ENCODE peak calls at places on chromosomes 3 and 15, in ten cellular contexts. L is breast epithelium; E is A549; Y is ovary; Q is tibial artery; K is GM12865; W is MM.1S; G is HFF-Myc; N is activated B cell treated with CpG ODN at 0.5 μM for 24 hours; A is CD8-positive, alpha-beta T cell. I is an unnamed sample.

GRCh38 chr3:194046995-194047681 is 88.8 kb upstream of the HES1 start:
- DNase-seq in N (no peak), G (no peak), E (no peak), L (no peak), K (peak; percentile 23), Y (no peak), W (peak; percentile 83), Q (no peak), A (no peak), I (no peak)

GRCh38 chr3:134822065-134822464 is 27.0 kb downstream of the EPHB1 start:
- DNase-seq in N (no peak), K (no peak), E (no peak), Q (no peak), Y (no peak), A (no peak), G (no peak), W (no peak), L (no peak), I (no peak)

GRCh38 chr3:176590722-176591121 is 606.6 kb downstream of the TBL1XR1 start:
- DNase-seq in K (no peak), G (no peak), Q (no peak), L (no peak), A (no peak), Y (no peak), E (no peak), W (no peak), N (no peak), I (no peak)

GRCh38 chr3:39216176-39216790 is 23.9 kb upstream of the XIRP1 start:
- DNase-seq in Y (no peak), G (no peak), K (peak; percentile 82), E (no peak), Q (no peak), L (no peak), A (no peak), N (no peak), W (peak; percentile 96), I (no peak)

GRCh38 chr3:174949523-174949922 is 90.4 kb downstream of the NAALADL2 start:
- DNase-seq in N (no peak), L (no peak), K (no peak), A (no peak), Y (no peak), G (peak; percentile 47), E (peak; percentile 43), W (no peak), Q (no peak), I (no peak)

GRCh38 chr3:132867526-132867925 is 145.3 kb upstream of the NPHP3 start:
- DNase-seq in G (no peak), Y (no peak), W (no peak), K (no peak), N (no peak), A (no peak), Q (no peak), E (no peak), L (no peak), I (no peak)

GRCh38 chr15:35078221-35078915 is 6.7 kb downstream of the NANOGP8 start:
- DNase-seq in W (peak; percentile 70), Q (no peak), N (no peak), A (no peak), G (peak; percentile 21), L (no peak), E (peak; percentile 75), K (peak; percentile 87), Y (no peak), I (peak; percentile 51)

GRCh38 chr15:57377478-57377847 is 1.2 kb downstream of the CGNL1 start:
- DNase-seq in Q (no peak), Y (no peak), E (peak; percentile 47), L (no peak), K (no peak), W (no peak), A (no peak), G (no peak), N (no peak), I (no peak)

GRCh38 chr3:71304684-71305083 is 278.8 kb downstream of the FOXP1 start:
- DNase-seq in G (no peak), N (no peak), Y (peak; percentile 32), K (no peak), L (no peak), E (no peak), W (no peak), A (peak; percentile 44), Q (no peak), I (no peak)

GRCh38 chr3:66722675-66723074 is 221.9 kb upstream of the LRIG1 start:
- DNase-seq in E (peak; percentile 1), W (no peak), N (no peak), A (no peak), K (no peak), G (peak; percentile 67), Q (peak; percentile 80), Y (peak; percentile 70), L (no peak), I (no peak)

GRCh38 chr15:83092309-83092976 is 15.0 kb upstream of the TM6SF1 start:
- DNase-seq in N (no peak), G (no peak), Y (no peak), Q (peak; percentile 75), L (no peak), K (peak; percentile 49), W (no peak), E (no peak), A (no peak), I (peak; percentile 58)

GRCh38 chr3:105731686-105732085 is 137.1 kb downstream of the CBLB start:
- DNase-seq in G (no peak), K (no peak), A (no peak), E (no peak), L (no peak), Q (no peak), Y (no peak), N (no peak), W (no peak), I (no peak)

GRCh38 chr3:171833006-171833405 is 10.1 kb upstream of the TMEM212 start:
- DNase-seq in W (no peak), Q (no peak), K (no peak), E (no peak), L (no peak), A (no peak), N (no peak), Y (no peak), G (no peak), I (no peak)

GRCh38 chr3:2851835-2852234 is 258.3 kb downstream of the IL5RA start:
- DNase-seq in Q (no peak), A (no peak), K (no peak), E (no peak), G (no peak), L (no peak), Y (no peak), N (no peak), W (no peak), I (no peak)

GRCh38 chr3:170642882-170643601 is 57.2 kb upstream of the SLC7A14 start:
- DNase-seq in G (no peak), N (no peak), E (no peak), Q (no peak), L (no peak), W (no peak), A (no peak), K (no peak), Y (no peak), I (no peak)

GRCh38 chr3:136276049-136276755 is 26.1 kb downstream of the PCCB start:
- DNase-seq in G (no peak), A (no peak), E (no peak), W (no peak), Q (no peak), N (no peak), K (no peak), L (no peak), Y (no peak), I (no peak)
- TF ChIP-seq CTCF in G (peak; percentile 14), A (no peak), E (no peak), W (peak; percentile 7), Q (no peak), N (no peak), K (no peak), L (no peak), Y (no peak), I (no peak)

GRCh38 chr3:142888484-142889262 is at the start of gene PCOLCE2:
- DNase-seq in E (peak; percentile 57), G (no peak), Q (peak; percentile 70), L (no peak), N (peak; percentile 17), W (peak; percentile 23), K (peak; percentile 13), Y (peak; percentile 31), A (no peak), I (peak; percentile 43)
- TF ChIP-seq CTCF in E (no peak), G (no peak), Q (no peak), L (no peak), N (no peak), W (no peak), K (no peak), Y (no peak), A (no peak), I (no peak)

DNA sequence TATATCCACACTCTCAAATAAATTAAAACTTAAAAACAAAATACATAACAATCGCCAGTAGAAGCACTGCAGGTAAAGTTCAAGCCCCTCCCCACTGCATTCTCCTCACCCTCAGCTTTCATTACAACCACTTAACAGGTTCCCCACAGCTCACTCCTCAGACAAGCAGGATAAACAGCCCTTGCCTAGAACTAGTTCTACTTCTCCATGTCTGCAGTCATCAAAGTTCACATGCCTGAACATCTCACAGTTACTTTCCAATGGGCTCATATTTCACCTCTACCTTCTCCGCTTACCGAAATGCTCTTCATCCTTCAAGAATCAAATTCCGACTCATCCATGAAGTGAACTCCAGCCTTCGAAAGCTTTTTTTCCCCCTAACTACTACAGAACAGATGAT is 4.1 kb downstream of the YEATS2 start:
- DNase-seq in G (no peak), K (no peak), Y (no peak), W (no peak), N (no peak), L (no peak), Q (no peak), A (no peak), E (no peak), I (no peak)
- TF ChIP-seq CTCF in G (no peak), K (no peak), Y (no peak), W (no peak), N (no peak), L (no peak), Q (no peak), A (no peak), E (no peak), I (no peak)

GRCh38 chr15:99386429-99386828 is 135.1 kb downstream of the LRRC28 start:
- DNase-seq in G (no peak), N (no peak), K (no peak), Y (no peak), E (no peak), W (no peak), A (no peak), L (no peak), Q (no peak), I (no peak)

GRCh38 chr15:99384992-99385669 is 133.8 kb downstream of the LRRC28 start:
- DNase-seq in G (no peak), A (no peak), Q (no peak), K (no peak), W (no peak), L (no peak), E (no peak), Y (no peak), N (no peak), I (no peak)

GRCh38 chr15:99387769-99388168 is 136.5 kb downstream of the LRRC28 start:
- DNase-seq in L (no peak), E (no peak), N (no peak), K (no peak), Q (no peak), Y (no peak), G (no peak), W (no peak), A (no peak), I (no peak)

GRCh38 chr15:99390667-99391066 is 139.4 kb downstream of the LRRC28 start:
- DNase-seq in E (no peak), K (no peak), W (no peak), A (no peak), Q (no peak), N (no peak), G (no peak), Y (no peak), L (no peak), I (no peak)

GRCh38 chr15:99385865-99386264 is 134.6 kb downstream of the LRRC28 start:
- DNase-seq in Q (no peak), W (no peak), E (peak; percentile 58), K (no peak), Y (peak; percentile 78), L (no peak), N (no peak), G (no peak), A (no peak), I (no peak)
- TF ChIP-seq CTCF in Q (no peak), W (no peak), E (no peak), K (no peak), Y (no peak), L (no peak), N (no peak), G (no peak), A (no peak), I (no peak)

I was measured in endothelial cell.